ENCODE peak calls at places on chromosome 3, in four cellular contexts. V is AG04449; N is fibroblast of pulmonary artery; S is CD8-positive, alpha-beta T cell. E is an unnamed sample.
A peak's percentile ranks its signal among the peaks of the same experiment; 100 is the strongest.

GRCh38 chr3:5186854-5187151 is 704 bp upstream of the EDEM1 start:
- DNase-seq in V (no peak), N (peak; percentile 53), S (no peak), E (no peak)

GRCh38 chr3:112757197-112757596 is 89.5 kb downstream of the CD200R1L start:
- DNase-seq in V (no peak), N (no peak), S (no peak), E (no peak)

GRCh38 chr3:123229145-123229544 is 27.4 kb downstream of the SEC22A start:
- DNase-seq in V (no peak), N (peak; percentile 21), S (no peak), E (no peak)

GRCh38 chr3:196650740-196651311 is 11.3 kb downstream of the NRROS start:
- DNase-seq in V (peak; percentile 92), N (peak; percentile 99), S (no peak), E (peak; percentile 42)

GRCh38 chr3:13009132-13009945 is 63.9 kb downstream of the IQSEC1 start:
- DNase-seq in V (no peak), N (no peak), S (peak; percentile 66), E (peak; percentile 72)

GRCh38 chr3:180036678-180037455 is at the start of gene PEX5L:
- DNase-seq in V (no peak), N (peak; percentile 42), S (peak; percentile 20), E (no peak)

GRCh38 chr3:58568572-58569286 is 8.5 kb downstream of the FAM107A start:
- DNase-seq in V (no peak), N (peak; percentile 82), S (peak; percentile 44), E (peak; percentile 77)

GRCh38 chr3:72306800-72307341 is 521.9 kb upstream of the PROK2 start:
- DNase-seq in V (no peak), N (peak; percentile 23), S (no peak), E (no peak)

GRCh38 chr3:66038726-66039589 is at the start of gene MAGI1:
- DNase-seq in V (no peak), N (peak; percentile 96), S (no peak), E (peak; percentile 88)

GRCh38 chr3:33218072-33218445 is 551 bp downstream of the SUSD5 start:
- DNase-seq in V (no peak), N (no peak), S (no peak), E (no peak)
- H3K4me3 ChIP-seq in V (peak overlapping the region; percentile 55), N (peak overlapping the region; percentile 47), S (no peak overlapping the region), E (no peak overlapping the region)

DNA sequence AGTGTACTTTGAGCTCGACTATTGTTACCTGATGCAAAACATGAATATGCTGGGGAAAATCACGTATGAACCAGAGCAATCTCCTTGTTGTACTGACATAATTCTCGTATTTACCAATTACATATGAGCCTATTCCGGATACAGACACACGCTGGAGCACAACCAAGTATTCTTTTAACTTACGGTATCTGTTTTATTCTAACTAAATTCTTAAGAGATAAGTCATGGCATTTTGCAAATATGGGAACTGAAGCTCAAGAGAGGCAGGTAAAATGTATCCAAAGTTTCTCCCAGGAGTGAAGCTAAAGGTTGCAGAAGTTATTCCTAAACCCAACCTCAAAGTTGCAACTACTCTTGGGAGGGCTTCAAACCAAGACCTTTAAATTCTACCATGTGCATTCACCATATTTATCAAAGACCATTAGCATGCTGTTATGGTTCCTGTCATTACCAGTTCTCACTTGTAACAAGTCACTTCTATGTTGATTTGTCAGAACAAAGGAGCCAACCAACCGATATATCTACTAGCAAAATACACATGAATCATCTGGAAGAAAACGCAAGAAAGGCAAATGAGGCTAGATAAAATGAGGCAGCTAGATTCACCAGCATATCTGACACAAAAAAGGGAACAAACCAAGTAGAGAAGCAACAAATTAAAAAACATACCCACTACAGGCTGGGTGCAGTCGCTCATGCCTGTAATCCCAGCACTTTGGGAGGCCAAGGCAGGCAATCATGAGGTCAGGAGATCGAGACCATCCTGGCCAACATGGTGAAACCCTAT is 17.8 kb downstream of the TBL1XR1 start:
- DNase-seq in V (no peak), N (no peak), S (no peak), E (no peak)
- TF ChIP-seq CTCF in V (no peak), N (no peak), S (no peak), E (no peak)

GRCh38 chr3:42746455-42747450 is 26.3 kb downstream of the CCDC13 start:
- DNase-seq in V (no peak), N (no peak), S (no peak), E (no peak)
- H3K4me3 ChIP-seq in V (no peak overlapping the region), N (no peak overlapping the region), S (no peak overlapping the region), E (no peak overlapping the region)

GRCh38 chr3:52197842-52198625 is at the start of gene ALAS1:
- DNase-seq in V (peak; percentile 16), N (peak; percentile 86), S (peak; percentile 92), E (peak; percentile 91)
- TF ChIP-seq CTCF in V (peak; percentile 16), N (no peak), S (no peak), E (no peak)

GRCh38 chr3:130386604-130387263 is 41.3 kb downstream of the COL6A5 start:
- DNase-seq in V (no peak), N (peak; percentile 55), S (no peak), E (no peak)

GRCh38 chr3:130384547-130384946 is 39.1 kb downstream of the COL6A5 start:
- DNase-seq in V (no peak), N (no peak), S (no peak), E (no peak)

GRCh38 chr3:130379274-130379673 is 33.8 kb downstream of the COL6A5 start:
- DNase-seq in V (no peak), N (no peak), S (no peak), E (no peak)

GRCh38 chr3:130380398-130380797 is 34.9 kb downstream of the COL6A5 start:
- DNase-seq in V (no peak), N (no peak), S (no peak), E (no peak)

GRCh38 chr3:130383424-130383823 is 38.0 kb downstream of the COL6A5 start:
- DNase-seq in V (no peak), N (no peak), S (no peak), E (no peak)
- H3K4me3 ChIP-seq in V (no peak overlapping the region), N (no peak overlapping the region), S (no peak overlapping the region), E (no peak overlapping the region)

GRCh38 chr3:52800079-52800478 is 5.5 kb downstream of the ITIH3 start:
- DNase-seq in V (no peak), N (peak; percentile 48), S (no peak), E (no peak)

GRCh38 chr3:52798376-52798977 is 3.9 kb downstream of the ITIH3 start:
- DNase-seq in V (no peak), N (no peak), S (no peak), E (no peak)

GRCh38 chr3:52801839-52802238 is 7.2 kb downstream of the ITIH3 start:
- DNase-seq in V (no peak), N (no peak), S (no peak), E (no peak)

GRCh38 chr3:52796411-52796810 is 1.8 kb downstream of the ITIH3 start:
- DNase-seq in V (no peak), N (no peak), S (no peak), E (no peak)

DNA sequence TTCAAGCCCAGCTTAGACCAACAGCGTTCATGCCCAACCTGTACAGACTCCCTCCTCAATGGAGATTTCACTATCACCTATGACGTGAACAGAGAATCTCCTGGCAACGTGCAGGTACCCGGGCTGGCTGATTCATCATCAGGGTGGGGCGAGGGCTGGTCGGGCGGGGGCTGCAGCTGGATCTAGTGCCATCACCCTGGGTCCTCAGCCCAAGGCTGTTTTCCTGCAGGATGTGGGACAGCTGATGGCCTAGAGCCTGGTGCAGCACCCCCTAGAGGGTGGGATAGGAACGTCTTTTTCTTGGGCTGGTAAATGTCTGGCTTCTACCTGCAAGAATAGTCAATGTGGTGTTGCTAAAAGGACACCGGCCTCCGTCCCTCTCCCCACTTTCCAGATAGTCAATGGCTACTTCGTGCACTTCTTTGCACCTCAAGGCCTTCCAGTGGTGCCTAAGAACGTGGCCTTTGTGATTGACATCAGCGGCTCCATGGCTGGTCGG is 4.4 kb downstream of the ITIH3 start:
- DNase-seq in V (no peak), N (no peak), S (no peak), E (no peak)
- TF ChIP-seq CTCF in V (no peak), N (peak; percentile 45), S (peak; percentile 42), E (no peak)

DNA sequence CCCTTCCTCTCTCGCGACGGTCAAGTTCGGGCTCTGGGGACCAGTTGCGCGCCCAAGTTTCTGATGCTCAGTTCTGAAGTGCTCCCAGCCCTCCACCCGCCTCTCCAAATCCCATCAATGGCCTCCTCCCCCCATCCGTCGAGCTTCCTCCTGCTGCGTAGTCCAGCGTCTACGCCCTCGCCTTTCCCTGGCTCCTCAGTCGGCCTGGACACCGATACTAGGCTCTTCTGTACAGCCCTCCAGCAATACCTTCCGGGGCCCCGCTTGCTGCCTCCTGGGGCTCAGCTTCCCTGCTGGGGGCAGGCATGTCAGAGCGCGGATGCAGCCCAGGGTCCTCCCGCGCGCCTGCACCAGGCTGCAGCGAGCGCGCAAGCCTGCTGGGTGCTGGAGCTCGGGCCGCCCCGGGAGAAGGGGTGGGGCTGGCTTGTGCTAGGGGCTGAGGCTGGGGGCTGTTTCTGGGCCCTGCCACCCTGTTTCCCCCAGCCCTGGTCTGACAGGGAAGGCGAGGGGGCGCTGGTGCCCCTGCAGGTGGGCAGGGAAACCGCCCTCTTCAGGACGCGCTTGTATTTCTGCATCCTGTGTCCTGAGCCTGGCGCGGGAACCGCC is 353.3 kb upstream of the SUCLG2 start:
- DNase-seq in V (no peak), N (no peak), S (peak; percentile 44), E (no peak)
- H3K4me3 ChIP-seq in V (peak overlapping the region; percentile 3), N (no peak overlapping the region), S (peak overlapping the region; percentile 60), E (no peak overlapping the region)

GRCh38 chr3:107600784-107601183 is 78.0 kb downstream of the BBX start:
- DNase-seq in V (no peak), N (peak; percentile 19), S (no peak), E (no peak)
- TF ChIP-seq CTCF in V (no peak), N (no peak), S (no peak), E (no peak)

DNA sequence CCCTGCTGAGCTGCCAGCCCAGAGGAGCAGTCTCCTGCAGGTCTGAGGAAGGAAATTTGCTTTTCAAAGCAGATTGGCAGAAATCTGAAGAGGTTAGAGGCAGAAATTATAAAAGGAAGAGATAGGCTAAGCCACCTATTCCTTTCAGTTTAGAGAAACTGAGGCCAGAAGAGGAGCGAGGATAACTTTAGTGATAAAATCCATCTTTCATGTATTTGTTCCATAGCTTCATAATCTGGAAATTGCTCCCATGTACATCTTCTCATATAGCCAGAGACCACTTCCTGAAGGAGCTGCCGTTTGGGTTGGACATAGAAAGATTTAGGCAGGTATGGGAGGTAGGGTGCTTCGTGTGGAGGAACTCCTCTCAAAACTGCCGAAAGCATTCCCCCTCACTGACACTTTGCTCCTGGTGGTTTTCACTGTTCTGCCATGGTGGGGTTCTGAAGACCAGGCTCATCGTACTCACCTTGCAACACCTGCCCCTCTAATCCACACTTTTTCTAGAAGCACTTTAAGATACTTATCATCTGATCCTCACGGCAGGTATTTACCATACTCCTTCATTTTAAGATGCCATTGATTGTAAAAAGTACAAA is 670 bp upstream of the ACAP2 start:
- DNase-seq in V (no peak), N (no peak), S (no peak), E (no peak)
- H3K4me3 ChIP-seq in V (peak overlapping the region; percentile 32), N (peak overlapping the region; percentile 27), S (peak overlapping the region; percentile 82), E (no peak overlapping the region)

E was measured in lung.